ENCODE peak calls at places on chromosomes 3 and 15, in four cellular contexts. X, L, I and Y are unnamed samples.

GRCh38 chr3:64351713-64352595 is 126.7 kb upstream of the PRICKLE2 start:
- DNase-seq in X (no peak), L (no peak), I (no peak), Y (no peak)

GRCh38 chr3:14371573-14372474 is 30.6 kb upstream of the SLC6A6 start:
- DNase-seq in X (no peak), L (no peak), I (peak), Y (peak)

GRCh38 chr3:190012314-190012782 is 108.3 kb downstream of the P3H2 start:
- DNase-seq in X (no peak), L (no peak), I (no peak), Y (no peak)

GRCh38 chr3:53513556-53514190 is 19.3 kb downstream of the CACNA1D start:
- DNase-seq in I (no peak), X (no peak), L (no peak), Y (no peak)

GRCh38 chr15:56098230-56098899 is 105.0 kb upstream of the NEDD4 start:
- DNase-seq in I (no peak), L (no peak), X (no peak), Y (no peak)

GRCh38 chr15:81235781-81236507 is 39.3 kb downstream of the IL16 start:
- DNase-seq in I (no peak), X (no peak), L (no peak), Y (peak)

GRCh38 chr15:83844742-83845141 is 190.8 kb downstream of the ADAMTSL3 start:
- DNase-seq in L (no peak), X (no peak), I (no peak), Y (no peak)

GRCh38 chr3:68378631-68379030 is 553.7 kb downstream of the TAFA4 start:
- DNase-seq in I (no peak), L (no peak), X (no peak), Y (no peak)

GRCh38 chr3:65871305-65872141 is 167.2 kb downstream of the MAGI1 start:
- DNase-seq in I (peak), X (no peak), L (no peak), Y (peak)

GRCh38 chr15:71780349-71780976 is 29.9 kb upstream of the NR2E3 start:
- DNase-seq in I (peak), L (peak), X (no peak), Y (no peak)

GRCh38 chr15:39031596-39031995 is 467.0 kb upstream of the RASGRP1 start:
- DNase-seq in L (no peak), X (no peak), I (no peak), Y (no peak)

GRCh38 chr3:132071043-132071442 is 36.2 kb upstream of the CPNE4 start:
- DNase-seq in X (no peak), I (peak), L (no peak), Y (no peak)

GRCh38 chr3:141380279-141380678 is 12.0 kb downstream of the ZBTB38 start:
- DNase-seq in I (no peak), X (no peak), L (no peak), Y (no peak)

GRCh38 chr3:120214161-120214560 is 70.9 kb downstream of the GPR156 start:
- DNase-seq in L (no peak), X (no peak), I (no peak), Y (no peak)

GRCh38 chr15:90774731-90775521 is 57.8 kb downstream of the BLM start:
- DNase-seq in X (no peak), L (no peak), I (no peak), Y (no peak)

GRCh38 chr15:94175420-94175819 is 55.9 kb upstream of the MCTP2 start:
- DNase-seq in I (no peak), X (no peak), L (no peak), Y (no peak)

GRCh38 chr15:53384417-53384816 is 375.0 kb downstream of the WDR72 start:
- DNase-seq in X (no peak), I (no peak), L (no peak), Y (no peak)

GRCh38 chr15:89870688-89871288 is 23.0 kb downstream of the AP3S2 start:
- DNase-seq in X (no peak), L (no peak), I (no peak), Y (no peak)

GRCh38 chr3:171745577-171746319 is 64.5 kb downstream of the PLD1 start:
- DNase-seq in L (no peak), X (no peak), I (no peak), Y (no peak)

GRCh38 chr3:133572158-133573053 is 1.1 kb upstream of the CDV3 start:
- DNase-seq in I (no peak), L (peak), X (no peak), Y (no peak)

GRCh38 chr3:105829879-105830622 is 38.8 kb downstream of the CBLB start:
- DNase-seq in X (no peak), L (peak), I (no peak), Y (no peak)

GRCh38 chr15:39172380-39173281 is 408.2 kb upstream of the THBS1 start:
- DNase-seq in I (no peak), X (no peak), L (no peak), Y (no peak)

GRCh38 chr15:65942436-65942835 is 73.1 kb downstream of the RAB11A start:
- DNase-seq in I (no peak), X (no peak), L (no peak), Y (no peak)

GRCh38 chr3:190676477-190676876 is 162.6 kb downstream of the IL1RAP start:
- DNase-seq in I (no peak), L (no peak), X (no peak), Y (no peak)

GRCh38 chr3:170714151-170714550 is 128.3 kb upstream of the SLC7A14 start:
- DNase-seq in I (no peak), L (no peak), X (no peak), Y (no peak)

GRCh38 chr3:133948131-133948810 is 52.6 kb upstream of the RAB6B start:
- DNase-seq in X (no peak), L (no peak), I (peak), Y (peak)